ENCODE peak calls at places on chromosomes 16 and 17, in seven cellular contexts. V is A549, K is MM.1S, Z is fibroblast of lung, J is suprapubic skin, I is IMR-90, M is RWPE2. P is an unnamed sample.

GRCh38 chr17:41599680-41600079 is 12.9 kb downstream of the KRT16 start:
- DNase-seq in V (no peak), Z (no peak), I (no peak), J (no peak), K (no peak), M (no peak), P (no peak)

GRCh38 chr16:23952128-23953041 is 116.6 kb downstream of the PRKCB start:
- DNase-seq in V (no peak), Z (no peak), I (peak; percentile 21), J (no peak), M (no peak), K (no peak), P (peak; percentile 1)

GRCh38 chr16:24463196-24463945 is 76.0 kb upstream of the RBBP6 start:
- DNase-seq in K (no peak), M (no peak), Z (no peak), I (no peak), V (no peak), J (no peak), P (no peak)

GRCh38 chr16:55907661-55908060 is 32.5 kb upstream of the CES5A start:
- DNase-seq in V (no peak), M (no peak), K (no peak), Z (no peak), I (no peak), J (no peak), P (no peak)

GRCh38 chr17:39239640-39240314 is 14.0 kb upstream of the STAC2 start:
- DNase-seq in V (peak; percentile 68), I (no peak), J (no peak), Z (no peak), K (peak; percentile 84), M (no peak), P (no peak)

GRCh38 chr17:3956983-3957382 is 7.3 kb downstream of the ATP2A3 start:
- DNase-seq in Z (no peak), I (no peak), J (no peak), V (no peak), K (no peak), M (no peak), P (no peak)

GRCh38 chr16:55898592-55898991 is 23.4 kb upstream of the CES5A start:
- DNase-seq in K (no peak), Z (no peak), V (no peak), I (no peak), J (no peak), M (no peak), P (no peak)

GRCh38 chr17:40349477-40350409 is 14.8 kb downstream of the GJD3 start:
- DNase-seq in I (peak; percentile 38), J (peak; percentile 72), V (no peak), K (no peak), M (peak; percentile 91), Z (peak; percentile 72), P (peak; percentile 49)

GRCh38 chr17:82655038-82655479 is 6.8 kb upstream of the WDR45B start:
- DNase-seq in J (no peak), Z (no peak), K (no peak), V (no peak), I (no peak), M (no peak), P (no peak)

GRCh38 chr17:34527908-34528470 is 51.4 kb upstream of the TMEM132E start:
- DNase-seq in I (no peak), M (no peak), K (no peak), Z (no peak), J (no peak), V (no peak), P (no peak)

DNA sequence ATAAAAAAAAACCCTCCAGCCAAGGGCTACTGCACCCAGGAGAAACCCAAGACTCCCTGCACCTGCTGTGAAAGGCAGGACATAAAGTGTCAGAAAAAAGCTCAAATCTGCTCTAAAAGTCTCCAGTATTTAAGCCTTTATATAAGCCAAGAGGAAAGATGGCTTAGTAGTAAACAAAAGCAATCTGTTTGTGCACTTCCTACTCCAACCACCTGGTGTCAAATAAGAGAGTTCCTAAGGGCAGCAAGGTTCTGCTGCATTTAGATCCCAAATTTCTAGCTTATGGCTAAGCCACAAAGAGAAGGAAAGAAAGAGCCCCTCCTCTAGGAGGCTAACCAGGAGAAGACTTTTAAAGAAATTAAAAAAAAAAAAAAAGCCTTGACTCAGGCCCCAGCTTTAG is 20.6 kb downstream of the ACSM1 start:
- DNase-seq in M (no peak), Z (no peak), V (no peak), K (no peak), J (no peak), I (no peak), P (no peak)
- TF ChIP-seq CTCF in M (no peak), Z (no peak), V (no peak), K (no peak), J (no peak), I (no peak), P (no peak)

DNA sequence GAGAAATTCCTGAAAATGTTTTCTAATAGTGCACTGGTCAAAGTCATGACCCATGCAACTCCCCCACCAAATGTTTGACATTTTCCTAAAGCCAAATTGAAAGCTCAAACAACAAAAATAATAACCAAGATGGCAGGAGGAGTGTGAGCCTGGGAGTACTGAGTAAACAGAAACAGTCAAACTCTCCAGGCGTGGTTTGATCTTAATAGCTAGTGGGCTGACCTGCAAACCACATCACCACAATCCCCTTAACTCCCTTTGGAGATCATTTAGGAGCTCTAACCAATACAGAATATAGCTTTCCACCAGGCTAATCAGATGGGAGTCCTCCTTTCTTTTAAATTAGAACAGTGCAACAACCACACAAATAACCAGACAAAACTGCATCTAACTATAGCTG is 19.2 kb upstream of the MEIOC start:
- DNase-seq in J (no peak), K (no peak), Z (no peak), I (no peak), M (no peak), V (no peak), P (no peak)
- H3K4me3 ChIP-seq in J (no peak overlapping the region), K (no peak overlapping the region), Z (no peak overlapping the region), I (no peak overlapping the region), M (no peak overlapping the region), V (no peak overlapping the region), P (no peak overlapping the region)

GRCh38 chr16:17963185-17963836 is 373.2 kb downstream of the NPIPA8 start:
- DNase-seq in I (no peak), M (no peak), K (no peak), Z (no peak), V (no peak), J (no peak), P (no peak)
- TF ChIP-seq CTCF in I (no peak), M (no peak), K (no peak), Z (no peak), V (no peak), J (no peak), P (no peak)

DNA sequence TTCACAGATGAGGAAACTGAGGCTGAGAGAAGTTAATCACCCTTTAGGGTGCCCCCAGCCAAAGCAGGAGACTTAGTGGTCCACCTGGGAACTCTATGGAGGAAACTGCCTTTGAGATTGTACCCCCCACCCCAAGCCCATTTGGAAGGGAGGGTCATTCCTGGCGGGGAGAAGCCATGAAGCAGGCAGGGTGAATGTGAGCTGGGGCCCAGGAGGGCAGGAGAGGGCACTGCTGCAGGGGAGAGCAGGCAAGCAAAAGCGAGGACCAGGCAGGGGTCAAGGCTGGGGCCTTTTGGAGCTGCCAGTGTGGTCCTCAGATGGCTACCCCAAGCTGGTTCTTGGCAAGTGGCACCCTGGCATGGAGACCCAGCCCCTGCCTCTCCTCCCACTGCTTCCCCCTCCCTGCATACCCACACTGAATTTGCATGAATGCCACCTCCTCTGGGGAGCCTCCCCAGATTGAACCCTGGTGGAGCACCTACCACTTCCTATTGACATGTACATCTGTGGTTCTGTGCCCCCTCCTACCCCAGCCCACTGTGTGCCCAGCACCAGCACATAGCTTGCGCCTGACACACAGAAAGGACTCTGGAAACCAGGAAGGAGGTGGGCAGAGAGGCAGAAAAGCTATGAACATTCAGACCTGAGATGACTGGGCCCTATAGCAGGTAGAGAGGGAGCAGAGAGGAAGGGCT is 977 bp upstream of the TMC6 start:
- DNase-seq in I (no peak), M (no peak), Z (no peak), V (no peak), J (peak; percentile 63), K (peak; percentile 66), P (no peak)
- H3K4me3 ChIP-seq in I (no peak overlapping the region), M (no peak overlapping the region), Z (no peak overlapping the region), V (peak overlapping the region; percentile 79), J (no peak overlapping the region), K (peak overlapping the region; percentile 74), P (no peak overlapping the region)

GRCh38 chr17:69213059-69213813 is 15.4 kb downstream of the ABCA10 start:
- DNase-seq in M (no peak), Z (no peak), J (no peak), I (no peak), V (no peak), K (no peak), P (no peak)
- TF ChIP-seq CTCF in M (no peak), Z (no peak), J (no peak), I (no peak), V (no peak), K (no peak), P (no peak)

GRCh38 chr17:50276588-50277356 is 2.5 kb downstream of the TMEM92 start:
- DNase-seq in I (no peak), M (no peak), J (no peak), Z (no peak), K (no peak), V (no peak), P (no peak)

GRCh38 chr17:50275279-50275678 is 1.0 kb downstream of the TMEM92 start:
- DNase-seq in V (no peak), J (peak; percentile 43), Z (no peak), I (no peak), M (peak; percentile 51), K (no peak), P (no peak)

GRCh38 chr17:50278526-50279180 is 4.4 kb downstream of the TMEM92 start:
- DNase-seq in K (no peak), I (no peak), J (no peak), V (no peak), M (peak; percentile 54), Z (no peak), P (no peak)

GRCh38 chr17:50279181-50279526 is 4.9 kb downstream of the TMEM92 start:
- DNase-seq in K (no peak), M (peak; percentile 77), Z (no peak), I (peak; percentile 38), J (no peak), V (no peak), P (peak; percentile 52)

GRCh38 chr17:50277357-50277754 is 3.1 kb downstream of the TMEM92 start:
- DNase-seq in V (no peak), M (peak; percentile 42), I (no peak), K (no peak), J (no peak), Z (no peak), P (no peak)
- H3K4me3 ChIP-seq in V (no peak overlapping the region), M (no peak overlapping the region), I (no peak overlapping the region), K (no peak overlapping the region), J (no peak overlapping the region), Z (no peak overlapping the region), P (no peak overlapping the region)

DNA sequence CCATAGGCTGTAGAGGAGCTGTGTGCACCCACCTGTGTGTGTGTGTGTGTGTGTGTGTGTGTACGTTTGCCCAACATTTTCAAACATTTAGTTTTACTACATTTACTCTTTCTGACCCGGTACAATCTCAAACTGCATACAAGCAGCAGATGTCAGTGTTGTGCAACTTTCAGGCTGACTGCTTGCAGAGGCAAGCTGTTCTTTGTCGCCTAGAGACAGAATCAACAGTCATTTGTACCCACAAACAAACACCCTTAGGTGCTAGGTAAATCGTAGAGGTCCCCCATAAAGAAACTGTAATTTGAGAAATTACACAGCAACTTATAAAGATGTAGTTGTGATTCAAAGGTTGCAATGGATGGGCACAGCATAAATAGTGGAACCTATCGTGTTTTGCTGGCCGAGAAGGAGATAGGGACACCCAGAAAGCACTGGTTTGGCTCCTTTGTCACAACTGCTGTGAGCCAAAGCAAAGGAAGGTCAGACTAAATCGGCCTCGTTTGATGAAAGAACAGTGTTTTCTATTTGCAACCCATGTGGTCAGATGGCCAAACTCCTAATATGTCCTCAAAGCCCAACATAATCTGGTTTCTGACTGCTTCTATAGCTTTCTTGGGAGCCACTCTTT is 478.4 kb downstream of the TOX3 start:
- DNase-seq in Z (peak; percentile 20), I (peak; percentile 10), J (no peak), M (no peak), K (peak; percentile 10), V (no peak), P (peak; percentile 2)
- TF ChIP-seq CTCF in Z (no peak), I (peak; percentile 18), J (no peak), M (peak; percentile 50), K (peak; percentile 26), V (no peak), P (no peak)

P was measured in fibroblast of mammary gland.